ENCODE peak calls at places on chromosomes 12 and 14, in four cellular contexts. A, M, W and J are unnamed samples.

GRCh38 chr12:6843118-6843902 is 2.6 kb downstream of the GNB3 start:
- DNase-seq in A (no peak), M (no peak), W (no peak), J (no peak)

GRCh38 chr12:59403259-59403932 is 192.4 kb upstream of the SLC16A7 start:
- DNase-seq in A (peak), M (peak), W (peak), J (peak)

GRCh38 chr12:49133014-49133413 is 1.8 kb upstream of the TUBA1B start:
- DNase-seq in A (no peak), M (no peak), W (no peak), J (no peak)

GRCh38 chr12:109949089-109949488 is 47.1 kb downstream of the GIT2 start:
- DNase-seq in A (peak), M (no peak), W (peak), J (peak)

GRCh38 chr12:55969356-55969755 is 2.7 kb downstream of the CDK2 start:
- DNase-seq in A (no peak), M (no peak), W (no peak), J (no peak)

GRCh38 chr14:105525861-105526780 is at the start of gene TMEM121:
- DNase-seq in A (no peak), M (no peak), W (no peak), J (no peak)

GRCh38 chr12:94615284-94616216 is 34.8 kb downstream of the TMCC3 start:
- DNase-seq in A (peak), M (no peak), W (no peak), J (no peak)

GRCh38 chr12:68240975-68241374 is 12.4 kb downstream of the IL22 start:
- DNase-seq in A (no peak), M (no peak), W (no peak), J (no peak)

GRCh38 chr12:13093191-13093849 is 10.1 kb downstream of the GSG1 start:
- DNase-seq in A (no peak), M (no peak), W (no peak), J (no peak)

GRCh38 chr14:51209457-51209856 is 30.6 kb upstream of the TMX1 start:
- DNase-seq in A (no peak), M (no peak), W (no peak), J (no peak)

GRCh38 chr12:69982081-69982480 is 157.1 kb downstream of the MYRFL start:
- DNase-seq in A (no peak), M (no peak), W (no peak), J (peak)

GRCh38 chr12:112309797-112310196 is 72.4 kb downstream of the HECTD4 start:
- DNase-seq in A (no peak), M (no peak), W (no peak), J (no peak)

GRCh38 chr12:103773109-103773905 is 67.7 kb downstream of the NT5DC3 start:
- DNase-seq in A (no peak), M (no peak), W (no peak), J (no peak)

GRCh38 chr12:59780605-59781135 is 184.8 kb downstream of the SLC16A7 start:
- DNase-seq in A (no peak), M (no peak), W (no peak), J (peak)

GRCh38 chr14:59281613-59282012 is 93.1 kb downstream of the DAAM1 start:
- DNase-seq in A (peak), M (no peak), W (peak), J (no peak)

GRCh38 chr12:69816082-69816481 is 8.9 kb upstream of the MYRFL start:
- DNase-seq in A (no peak), M (no peak), W (no peak), J (no peak)

GRCh38 chr14:50520947-50521815 is 11.2 kb downstream of the MAP4K5 start:
- DNase-seq in A (no peak), M (peak), W (peak), J (peak)

GRCh38 chr12:31578632-31579031 is 12.3 kb downstream of the DENND5B start:
- DNase-seq in A (peak), M (no peak), W (peak), J (no peak)

GRCh38 chr14:65261425-65261920 is 151.1 kb upstream of the FUT8 start:
- DNase-seq in A (no peak), M (no peak), W (no peak), J (no peak)

GRCh38 chr14:23531391-23531790 is 20.2 kb downstream of the ZFHX2 start:
- DNase-seq in A (no peak), M (no peak), W (no peak), J (no peak)

GRCh38 chr14:93050761-93051160 is 65.0 kb downstream of the ITPK1 start:
- DNase-seq in A (no peak), M (no peak), W (no peak), J (no peak)

GRCh38 chr14:54681819-54682261 is 114.9 kb downstream of the SAMD4A start:
- DNase-seq in A (peak), M (no peak), W (no peak), J (no peak)